ENCODE peak calls at places on chromosomes 13 and 19, in eight cellular contexts. W, B, U, G, L, E, H and Z are unnamed samples.

GRCh38 chr19:47560999-47561398 is 11.9 kb downstream of the ZNF541 start:
- DNase-seq in W (no peak), U (no peak), B (no peak), L (no peak), G (no peak), E (no peak), H (no peak), Z (no peak)

GRCh38 chr13:25218011-25218410 is 45.9 kb upstream of the AMER2 start:
- DNase-seq in H (no peak), U (no peak), G (no peak), W (no peak), E (no peak), L (no peak), B (no peak), Z (no peak)

GRCh38 chr19:15294591-15294990 is 37.7 kb downstream of the BRD4 start:
- DNase-seq in L (no peak), E (peak), H (no peak), U (peak), B (peak), G (peak), W (no peak), Z (peak)

GRCh38 chr19:5093297-5093858 is 124.5 kb downstream of the KDM4B start:
- DNase-seq in W (no peak), U (no peak), L (no peak), H (no peak), E (peak), G (no peak), B (peak), Z (peak)

GRCh38 chr13:31204592-31204991 is 4.8 kb downstream of the B3GLCT start:
- DNase-seq in G (no peak), L (peak), W (no peak), B (no peak), H (peak), U (no peak), E (no peak), Z (no peak)

GRCh38 chr19:48332662-48333466 is 7.5 kb downstream of the EMP3 start:
- DNase-seq in U (peak), B (peak), E (peak), L (peak), G (peak), W (peak), H (peak), Z (peak)

GRCh38 chr13:36712290-36712689 is 38.5 kb downstream of the SERTM1 start:
- DNase-seq in H (no peak), G (no peak), B (no peak), W (no peak), E (no peak), L (no peak), U (no peak), Z (no peak)

GRCh38 chr19:42010245-42011126 is 16.5 kb upstream of the ATP1A3 start:
- DNase-seq in U (no peak), B (no peak), L (no peak), E (no peak), H (no peak), W (no peak), G (no peak), Z (no peak)

GRCh38 chr19:54209058-54209747 is 8.5 kb downstream of the RPS9 start:
- DNase-seq in H (no peak), L (no peak), U (no peak), G (peak), B (no peak), W (no peak), E (no peak), Z (no peak)

GRCh38 chr13:47437411-47437810 is 540.6 kb upstream of the HTR2A start:
- DNase-seq in B (no peak), G (no peak), W (no peak), E (no peak), L (no peak), H (no peak), U (no peak), Z (no peak)

GRCh38 chr19:32901504-32902161 is 32.1 kb upstream of the SLC7A9 start:
- DNase-seq in H (no peak), L (no peak), E (no peak), W (no peak), G (no peak), B (no peak), U (no peak), Z (no peak)

GRCh38 chr13:29884671-29885424 is 34.4 kb upstream of the UBL3 start:
- DNase-seq in U (no peak), G (no peak), W (no peak), B (no peak), H (no peak), L (no peak), E (no peak), Z (no peak)

GRCh38 chr13:102045713-102046112 is 356.1 kb downstream of the FGF14 start:
- DNase-seq in B (no peak), U (no peak), G (no peak), L (no peak), W (no peak), E (no peak), H (no peak), Z (no peak)

DNA sequence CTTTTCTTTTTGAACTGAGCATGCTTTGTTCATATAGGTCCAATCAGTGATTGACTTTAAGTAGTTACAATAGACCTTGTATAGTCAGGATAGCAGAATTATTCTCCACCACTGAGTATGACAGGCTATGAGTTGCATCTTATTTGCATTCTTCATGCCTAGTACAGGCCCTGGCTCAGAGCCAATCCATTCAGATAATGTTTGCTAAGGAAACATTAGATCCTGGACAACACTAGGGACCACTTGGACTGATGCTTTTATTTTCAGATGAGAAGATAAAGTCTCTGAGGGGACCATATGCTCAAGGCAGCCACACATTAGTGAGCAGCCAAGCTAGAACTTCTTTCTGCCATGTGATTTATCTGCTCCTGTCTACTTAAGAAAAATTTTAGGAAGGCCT is 133.9 kb downstream of the KL start:
- DNase-seq in U (no peak), B (no peak), H (peak), E (no peak), W (no peak), G (no peak), L (no peak), Z (no peak)
- H3K4me3 ChIP-seq in U (no peak), B (no peak), H (no peak), E (no peak), W (no peak), G (no peak), L (no peak), Z (no peak)

DNA sequence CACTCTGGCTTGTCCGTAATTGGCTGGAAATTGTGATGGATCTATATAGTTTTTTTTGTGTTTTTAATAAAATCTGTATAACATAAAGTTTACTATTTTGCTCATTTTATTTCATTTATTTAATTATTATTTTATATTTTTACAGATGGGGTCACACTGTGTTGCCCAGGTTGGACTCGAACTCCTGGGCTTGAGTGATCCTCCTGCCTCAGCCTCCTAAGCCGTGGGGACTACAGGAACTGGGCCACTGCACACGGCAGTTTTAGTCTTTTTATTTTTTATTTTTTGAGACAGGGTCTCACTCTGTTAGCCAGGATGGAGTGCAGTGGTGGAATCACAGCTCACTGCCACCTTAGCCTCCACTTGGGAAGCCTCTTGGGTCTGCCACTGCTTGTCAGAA is 58.9 kb downstream of the PCCA start:
- DNase-seq in G (no peak), U (no peak), W (no peak), B (no peak), H (no peak), L (no peak), E (no peak), Z (no peak)
- TF ChIP-seq POLR2A in G (no peak), U (no peak), W (no peak), B (no peak), H (no peak), L (no peak), E (no peak), Z (no peak)

GRCh38 chr13:41054919-41055619 is 6.2 kb upstream of the WBP4 start:
- DNase-seq in B (no peak), U (no peak), H (no peak), E (no peak), G (no peak), L (no peak), W (no peak), Z (no peak)

GRCh38 chr13:41058229-41059070 is 2.9 kb upstream of the WBP4 start:
- DNase-seq in W (no peak), L (no peak), B (peak), H (no peak), U (no peak), G (no peak), E (peak), Z (peak)

GRCh38 chr13:41056194-41056593 is 5.1 kb upstream of the WBP4 start:
- DNase-seq in W (no peak), E (no peak), G (no peak), L (no peak), U (no peak), H (no peak), B (no peak), Z (no peak)

GRCh38 chr13:41059466-41059865 is 1.8 kb upstream of the WBP4 start:
- DNase-seq in L (no peak), W (no peak), U (no peak), B (no peak), E (no peak), G (no peak), H (peak), Z (no peak)

GRCh38 chr13:41056996-41057711 is 4.2 kb upstream of the WBP4 start:
- DNase-seq in W (no peak), U (no peak), E (no peak), H (no peak), B (no peak), G (no peak), L (no peak), Z (no peak)
- TF ChIP-seq CTCF in W (no peak), U (no peak), E (no peak), H (no peak), B (no peak), G (no peak), L (no peak), Z (no peak)

GRCh38 chr19:17235618-17236413 is 9.8 kb downstream of the OCEL1 start:
- DNase-seq in B (peak), E (peak), U (no peak), L (no peak), W (peak), G (peak), H (peak), Z (peak)

GRCh38 chr19:17234911-17235617 is 9.0 kb downstream of the OCEL1 start:
- DNase-seq in H (peak), L (no peak), G (peak), B (peak), U (no peak), E (no peak), W (peak), Z (peak)

GRCh38 chr19:17236831-17237543 is 8.7 kb downstream of the NR2F6 start:
- DNase-seq in U (no peak), W (no peak), G (no peak), H (no peak), E (no peak), L (no peak), B (no peak), Z (no peak)

GRCh38 chr19:17237747-17238706 is 7.7 kb downstream of the NR2F6 start:
- DNase-seq in U (no peak), E (no peak), G (no peak), B (no peak), L (no peak), H (no peak), W (no peak), Z (no peak)

DNA sequence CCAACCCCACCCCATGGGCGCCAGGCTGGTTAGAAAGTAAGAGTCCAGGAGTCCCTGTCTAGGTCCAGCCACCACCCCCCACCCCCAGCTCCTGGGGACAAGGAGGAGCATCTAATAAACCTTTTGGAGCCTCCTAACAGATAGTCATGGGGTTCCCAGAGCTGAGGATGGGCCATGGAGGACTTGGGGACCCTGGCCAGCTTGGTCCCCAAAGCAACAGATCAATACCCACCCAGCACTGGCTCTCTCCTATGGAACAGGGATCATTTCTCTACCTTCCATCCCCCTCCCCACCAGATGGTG is 9.4 kb downstream of the NR2F6 start:
- DNase-seq in B (no peak), G (no peak), W (peak), E (no peak), H (no peak), U (no peak), L (no peak), Z (no peak)
- H3K4me3 ChIP-seq in B (peak), G (peak), W (peak), E (no peak), H (no peak), U (no peak), L (peak), Z (no peak)

DNA sequence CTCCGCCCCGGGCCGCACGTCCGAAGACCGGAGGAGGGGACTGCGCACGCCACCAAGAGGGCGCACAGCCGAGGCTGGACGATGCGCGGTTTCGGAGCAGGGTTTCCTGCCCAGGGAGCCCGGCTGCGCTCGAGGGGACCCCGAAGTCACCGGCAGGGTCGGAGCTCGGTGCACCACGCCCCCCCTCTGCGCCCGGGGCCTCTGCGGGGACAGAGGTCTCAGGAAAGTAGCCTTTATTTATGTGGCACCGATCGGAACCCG is 108.9 kb upstream of the DOCK9 start:
- DNase-seq in U (no peak), G (no peak), B (peak), L (peak), E (peak), H (peak), W (peak), Z (no peak)
- TF ChIP-seq POLR2A in U (no peak), G (no peak), B (no peak), L (no peak), E (peak), H (no peak), W (peak), Z (no peak)

GRCh38 chr13:51259359-51259645 is 37.1 kb downstream of the FAM124A start:
- DNase-seq in B (no peak), E (no peak), L (no peak), W (no peak), H (no peak), G (no peak), U (no peak), Z (no peak)

GRCh38 chr13:51255556-51255955 is 33.4 kb downstream of the FAM124A start:
- DNase-seq in G (no peak), E (no peak), W (no peak), U (no peak), L (no peak), B (no peak), H (no peak), Z (no peak)

GRCh38 chr13:51258612-51259358 is 36.6 kb downstream of the FAM124A start:
- DNase-seq in E (no peak), B (no peak), W (no peak), U (no peak), H (no peak), L (no peak), G (no peak), Z (no peak)

GRCh38 chr13:51260154-51260553 is 38.0 kb downstream of the FAM124A start:
- DNase-seq in W (no peak), G (no peak), B (no peak), E (no peak), L (no peak), U (no peak), H (no peak), Z (no peak)

DNA sequence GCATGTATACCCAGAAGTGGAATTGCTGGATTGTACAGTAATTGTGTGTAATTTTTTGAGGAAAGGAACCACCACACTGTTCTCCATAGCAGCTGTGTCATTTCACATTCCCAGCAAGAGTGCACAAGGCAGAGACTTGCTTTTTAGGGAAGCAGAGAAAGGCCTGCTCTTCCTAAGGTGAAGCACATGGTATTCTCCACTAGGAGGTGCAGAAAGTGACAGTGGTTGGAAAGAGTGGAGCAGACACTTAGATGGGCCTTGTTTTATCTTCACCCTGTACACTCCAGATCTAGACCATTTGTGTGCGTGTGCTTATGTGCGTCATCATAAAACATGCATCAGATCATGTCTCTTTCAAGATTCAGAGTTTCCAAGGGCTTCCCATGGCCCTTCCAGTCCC is 35.0 kb downstream of the FAM124A start:
- DNase-seq in B (no peak), G (no peak), U (no peak), L (no peak), W (no peak), H (no peak), E (no peak), Z (no peak)
- TF ChIP-seq CTCF in B (no peak), G (no peak), U (no peak), L (no peak), W (no peak), H (no peak), E (no peak), Z (no peak)

GRCh38 chr19:3149526-3150505 is 14.0 kb downstream of the GNA15 start:
- DNase-seq in W (no peak), B (no peak), E (peak), L (no peak), G (no peak), H (no peak), U (no peak), Z (no peak)

GRCh38 chr19:3148503-3148902 is 12.7 kb downstream of the GNA15 start:
- DNase-seq in B (no peak), W (no peak), E (peak), L (no peak), G (no peak), H (no peak), U (no peak), Z (no peak)

GRCh38 chr19:3150739-3151329 is 15.0 kb downstream of the GNA15 start:
- DNase-seq in U (no peak), G (peak), W (no peak), B (no peak), E (no peak), L (no peak), H (no peak), Z (no peak)

GRCh38 chr19:3146677-3147100 is 10.9 kb downstream of the GNA15 start:
- DNase-seq in G (peak), L (no peak), B (peak), W (no peak), U (no peak), H (no peak), E (no peak), Z (no peak)

DNA sequence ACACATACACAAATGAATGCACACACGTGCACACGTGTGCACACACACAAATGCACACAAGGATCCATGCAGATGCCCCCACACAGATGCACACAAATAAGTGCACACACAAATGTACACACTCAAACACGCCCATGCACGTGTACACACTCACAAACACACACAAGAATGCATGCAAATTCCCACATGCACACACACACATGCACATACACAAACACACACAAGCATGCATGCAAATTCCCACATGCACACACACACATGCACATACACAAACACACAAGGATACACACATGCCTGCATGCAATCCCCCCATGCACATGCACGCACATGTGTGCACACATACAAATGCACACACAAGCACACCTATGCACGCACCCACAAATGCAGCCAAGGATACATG is 13.3 kb downstream of the GNA15 start:
- DNase-seq in B (no peak), H (no peak), G (no peak), L (no peak), E (peak), W (no peak), U (no peak), Z (no peak)
- H3K4me3 ChIP-seq in B (no peak), H (no peak), G (no peak), L (no peak), E (no peak), W (no peak), U (no peak), Z (no peak)